ENCODE peak calls at places on chromosomes 12 and 14, in four cellular contexts. T is endothelial cell of umbilical vein, F is GM12878, J is K562. X is an unnamed sample.

GRCh38 chr12:104626069-104626690 is 169.4 kb downstream of the CHST11 start:
- DNase-seq in T (no peak), F (no peak), J (no peak), X (no peak)

GRCh38 chr14:74492413-74493342 is at the start of gene NPC2:
- DNase-seq in T (peak), F (no peak), J (no peak), X (no peak)

GRCh38 chr14:93929657-93930056 is 2.5 kb downstream of the FAM181A start:
- DNase-seq in T (no peak), F (no peak), J (no peak), X (no peak)

GRCh38 chr12:47818701-47819543 is 781 bp downstream of the HDAC7 start:
- DNase-seq in T (peak), F (no peak), J (peak), X (no peak)

GRCh38 chr12:19757317-19757877 is 318.1 kb downstream of the AEBP2 start:
- DNase-seq in T (peak), F (peak), J (no peak), X (peak)

GRCh38 chr14:58426819-58427288 is 477 bp downstream of the TIMM9 start:
- DNase-seq in T (peak), F (no peak), J (peak), X (peak)

GRCh38 chr14:70827366-70828151 is 18.2 kb upstream of the MAP3K9 start:
- DNase-seq in T (no peak), F (no peak), J (no peak), X (no peak)

GRCh38 chr14:70416322-70416716 is 571 bp downstream of the SYNJ2BP start:
- DNase-seq in T (no peak), F (no peak), J (no peak), X (peak)

GRCh38 chr14:28083456-28083855 is 683.1 kb upstream of the FOXG1 start:
- DNase-seq in T (no peak), F (no peak), J (no peak), X (no peak)

GRCh38 chr12:80226576-80226975 is 127.2 kb downstream of the OTOGL start:
- DNase-seq in T (peak), F (no peak), J (no peak), X (peak)

GRCh38 chr14:99287269-99287942 is 15.4 kb upstream of the BCL11B start:
- DNase-seq in T (no peak), F (peak), J (no peak), X (no peak)

GRCh38 chr12:130559806-130560205 is 156.3 kb downstream of the RIMBP2 start:
- DNase-seq in T (no peak), F (no peak), J (no peak), X (no peak)
- TF ChIP-seq FOS in T (no peak), F (no peak), J (no peak), X (no peak)

DNA sequence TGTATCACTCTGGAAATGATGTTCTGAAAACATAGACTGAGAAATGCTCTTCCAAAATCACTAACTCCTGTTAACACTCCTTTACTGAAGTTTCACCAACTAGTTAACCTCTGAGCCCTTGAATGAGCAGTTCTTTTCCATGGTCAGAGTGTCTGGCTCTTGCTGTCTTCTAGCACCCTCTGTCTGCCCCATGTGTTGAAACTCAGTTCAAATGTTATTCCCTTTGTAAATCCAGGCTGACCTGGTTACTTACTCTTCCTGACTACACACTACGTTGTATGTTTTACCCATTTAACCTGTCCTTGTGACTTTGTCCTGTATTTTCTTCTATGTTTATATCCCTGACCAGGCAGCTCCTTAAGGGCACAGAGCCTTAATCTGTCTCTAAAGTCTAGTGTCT is 388.9 kb upstream of the RPL10L start:
- DNase-seq in T (peak), F (no peak), J (no peak), X (no peak)
- TF ChIP-seq FOS in T (no peak), F (no peak), J (no peak), X (no peak)

GRCh38 chr12:100733817-100734593 is 60.6 kb upstream of the ANO4 start:
- DNase-seq in T (peak), F (no peak), J (no peak), X (peak)
- TF ChIP-seq FOS in T (no peak), F (no peak), J (no peak), X (no peak)

GRCh38 chr12:41269056-41269455 is 80.9 kb downstream of the PDZRN4 start:
- DNase-seq in T (no peak), F (no peak), J (no peak), X (no peak)
- TF ChIP-seq FOS in T (no peak), F (no peak), J (no peak), X (no peak)

DNA sequence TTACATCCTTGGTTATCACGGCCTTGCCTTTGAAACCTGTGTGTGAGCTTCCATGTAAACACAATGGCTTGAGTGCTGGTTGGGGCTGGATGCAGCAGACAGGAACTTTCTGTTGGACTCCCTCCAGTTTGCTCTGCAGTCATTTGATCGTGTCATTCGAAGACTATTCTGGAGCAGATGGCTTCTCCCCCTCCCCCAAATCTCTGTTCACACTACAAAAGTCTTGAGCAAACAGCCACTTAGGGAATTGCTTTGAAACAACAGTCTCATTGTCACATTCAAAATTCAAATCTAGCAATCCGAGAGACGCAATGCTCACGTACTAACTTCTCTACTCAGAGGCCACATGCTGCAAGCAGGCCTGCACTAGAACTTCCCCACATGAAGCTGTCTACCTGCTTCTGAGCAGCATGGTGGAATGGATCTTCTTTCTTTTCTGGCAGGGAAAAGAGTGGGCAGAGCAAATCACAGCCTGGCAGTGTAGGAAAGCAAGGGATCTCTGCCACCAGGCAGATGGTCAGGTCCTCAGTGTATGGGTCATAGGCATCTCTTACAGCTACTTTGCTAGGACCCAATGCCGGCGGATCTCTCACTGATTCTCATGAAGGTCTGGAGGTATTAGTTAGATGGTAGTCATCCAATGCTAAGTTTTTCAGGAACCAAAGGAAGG is 214.2 kb downstream of the PPM1H start:
- DNase-seq in T (peak), F (no peak), J (no peak), X (peak)
- TF ChIP-seq FOS in T (no peak), F (no peak), J (no peak), X (no peak)

DNA sequence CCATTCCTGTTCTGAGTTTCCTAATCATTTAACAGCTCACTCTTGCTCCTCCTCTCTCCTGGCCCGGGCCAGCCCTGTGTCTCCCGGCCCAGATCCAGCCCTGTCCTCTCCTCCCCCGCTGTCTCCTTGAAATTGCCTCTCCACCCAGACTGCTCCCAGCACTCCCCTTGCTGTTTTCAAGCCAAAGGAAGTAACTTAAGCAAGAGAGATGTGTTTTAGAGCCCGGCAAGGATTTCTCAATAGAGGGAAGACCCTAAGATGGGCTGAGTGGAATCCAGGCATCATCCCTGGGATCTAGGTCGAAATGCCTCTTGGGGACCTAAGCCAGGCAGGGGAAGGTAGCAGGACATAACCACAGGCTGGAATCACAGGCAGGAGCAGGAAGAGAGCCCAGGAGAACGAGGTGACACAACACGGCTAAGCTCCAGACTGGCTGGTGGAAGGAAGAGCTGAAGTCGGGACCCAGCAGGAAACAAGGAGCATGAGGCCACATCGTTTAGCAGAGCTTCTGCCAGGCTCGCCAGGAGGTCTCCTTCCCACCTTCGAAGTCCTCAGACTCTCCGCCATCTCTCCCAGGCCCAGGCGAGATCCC is 2.0 kb upstream of the LRP1-AS start:
- DNase-seq in T (no peak), F (no peak), J (no peak), X (peak)
- TF ChIP-seq FOS in T (no peak), F (no peak), J (no peak), X (no peak)

DNA sequence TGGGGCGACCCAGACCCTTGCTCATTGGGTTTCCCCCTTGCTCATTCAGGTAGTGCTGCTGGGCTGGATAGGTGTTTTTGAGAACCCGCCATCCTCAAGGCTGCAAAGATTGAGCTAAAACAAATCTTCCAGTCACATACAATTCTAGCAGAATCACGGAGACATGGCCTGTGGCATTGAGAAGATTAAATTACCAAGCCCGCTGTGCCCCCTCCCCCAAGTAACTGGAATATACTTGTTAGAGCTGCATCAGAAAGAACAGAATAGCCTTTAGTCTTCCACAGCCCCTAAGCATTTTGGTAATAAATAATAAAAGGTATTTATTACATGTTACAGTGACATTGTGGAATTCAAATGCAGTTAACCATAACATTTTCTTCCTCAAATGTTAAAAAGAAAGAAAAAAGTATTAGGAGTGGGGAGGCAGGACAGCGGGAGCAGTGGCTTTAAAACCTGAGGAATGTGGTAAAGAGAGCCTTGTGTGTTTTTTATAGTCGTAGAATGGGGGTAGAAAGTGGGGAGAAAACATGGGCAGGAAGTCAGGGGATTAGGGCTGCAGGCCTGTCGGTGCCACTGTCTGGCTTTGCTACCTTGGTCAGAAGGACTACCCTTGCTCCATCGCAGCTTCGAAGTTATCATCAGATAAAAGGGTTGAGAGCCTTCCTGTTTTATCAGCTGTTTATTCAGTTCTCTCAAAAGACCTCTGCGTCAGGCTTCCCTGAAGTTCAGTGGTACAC is 255.8 kb downstream of the MSRB3 start:
- DNase-seq in T (peak), F (no peak), J (no peak), X (no peak)
- TF ChIP-seq FOS in T (no peak), F (no peak), J (no peak), X (no peak)

GRCh38 chr14:54839681-54840080 is 62.9 kb downstream of the GCH1 start:
- DNase-seq in T (no peak), F (no peak), J (no peak), X (no peak)
- TF ChIP-seq FOS in T (no peak), F (no peak), J (no peak), X (no peak)

X was measured in IMR-90.